ENCODE peak calls at places on chromosomes 16 and 17, in seven cellular contexts. U is kidney epithelial cell, M is HFFc6, A is cardiac fibroblast, W is spleen, Z is endothelial cell, S is Calu3. Q is an unnamed sample.
A peak's percentile ranks its signal among the peaks of the same experiment; 100 is the strongest.

GRCh38 chr17:48465884-48466283 is 35.9 kb upstream of the SKAP1 start:
- DNase-seq in U (no peak), M (no peak), A (no peak), W (no peak), Z (no peak), S (no peak), Q (no peak)

GRCh38 chr16:46658925-46659324 is 30.1 kb downstream of the VPS35 start:
- DNase-seq in U (no peak), M (no peak), A (no peak), W (peak; percentile 83), Z (no peak), S (no peak), Q (no peak)

GRCh38 chr17:79388556-79389295 is 222.1 kb downstream of the RBFOX3 start:
- DNase-seq in U (no peak), M (peak; percentile 39), A (peak; percentile 54), W (peak; percentile 82), Z (peak; percentile 82), S (peak; percentile 74), Q (no peak)

GRCh38 chr17:2090804-2091534 is 36.1 kb downstream of the HIC1 start:
- DNase-seq in U (peak; percentile 69), M (peak; percentile 94), A (peak; percentile 94), W (peak; percentile 54), Z (peak; percentile 65), S (no peak), Q (no peak)

GRCh38 chr16:57372372-57373116 is at the start of gene CX3CL1:
- DNase-seq in U (peak; percentile 54), M (peak; percentile 21), A (peak; percentile 64), W (no peak), Z (peak; percentile 56), S (peak; percentile 74), Q (no peak)

GRCh38 chr17:63430223-63430622 is 15.9 kb downstream of the CYB561 start:
- DNase-seq in U (no peak), M (no peak), A (no peak), W (peak; percentile 41), Z (no peak), S (no peak), Q (no peak)

GRCh38 chr17:37648555-37648954 is 5.3 kb upstream of the DDX52 start:
- DNase-seq in U (peak; percentile 76), M (peak; percentile 71), A (peak; percentile 70), W (no peak), Z (no peak), S (no peak), Q (no peak)

GRCh38 chr17:82943751-82944150 is 103.9 kb upstream of the ZNF750 start:
- DNase-seq in U (no peak), M (no peak), A (no peak), W (peak; percentile 45), Z (no peak), S (no peak), Q (no peak)

GRCh38 chr17:50642722-50643656 is 8.3 kb downstream of the ABCC3 start:
- DNase-seq in U (peak; percentile 39), M (no peak), A (no peak), W (no peak), Z (no peak), S (no peak), Q (peak; percentile 75)

GRCh38 chr16:57284206-57284951 is at the start of gene PLLP:
- DNase-seq in U (no peak), M (peak; percentile 2), A (no peak), W (no peak), Z (peak; percentile 38), S (peak; percentile 87), Q (no peak)

GRCh38 chr17:17815062-17815406 is 21.8 kb downstream of the SREBF1 start:
- DNase-seq in U (no peak), M (no peak), A (no peak), W (no peak), Z (no peak), S (no peak), Q (no peak)

GRCh38 chr17:66960623-66961022 is 3.9 kb upstream of the CACNG4 start:
- DNase-seq in U (no peak), M (no peak), A (no peak), W (no peak), Z (no peak), S (no peak), Q (no peak)

GRCh38 chr16:86772231-86772510 is 193.8 kb downstream of the FOXL1 start:
- DNase-seq in U (no peak), M (peak; percentile 82), A (no peak), W (no peak), Z (no peak), S (no peak), Q (no peak)

GRCh38 chr17:28871056-28871579 is 16.3 kb downstream of the ERAL1 start:
- DNase-seq in U (no peak), M (no peak), A (no peak), W (peak; percentile 84), Z (no peak), S (no peak), Q (no peak)

GRCh38 chr16:71648921-71649320 is 22.9 kb downstream of the MARVELD3 start:
- DNase-seq in U (no peak), M (no peak), A (peak; percentile 11), W (no peak), Z (peak; percentile 23), S (peak; percentile 18), Q (no peak)

GRCh38 chr17:37098910-37099664 is 150.3 kb downstream of the AATF start:
- DNase-seq in U (peak; percentile 5), M (peak; percentile 68), A (no peak), W (no peak), Z (no peak), S (no peak), Q (no peak)

GRCh38 chr16:57159447-57159846 is 26.4 kb downstream of the PSME3IP1 start:
- DNase-seq in U (no peak), M (no peak), A (no peak), W (no peak), Z (no peak), S (no peak), Q (no peak)

GRCh38 chr17:32659419-32659842 is 172.6 kb downstream of the CDK5R1 start:
- DNase-seq in U (peak; percentile 29), M (peak; percentile 68), A (peak; percentile 73), W (peak; percentile 73), Z (peak; percentile 75), S (peak; percentile 70), Q (no peak)

GRCh38 chr16:35631261-35631945 is 2172.0 kb downstream of the TP53TG3F start:
- DNase-seq in U (no peak), M (no peak), A (no peak), W (no peak), Z (no peak), S (no peak), Q (no peak)

GRCh38 chr16:80656731-80657150 is 115.9 kb downstream of the DYNLRB2 start:
- DNase-seq in U (no peak), M (no peak), A (no peak), W (no peak), Z (no peak), S (no peak), Q (no peak)

GRCh38 chr17:36127882-36128369 is 24.3 kb downstream of the CCL4 start:
- DNase-seq in U (no peak), M (no peak), A (no peak), W (no peak), Z (no peak), S (no peak), Q (no peak)

GRCh38 chr17:15436399-15437369 is 30.7 kb downstream of the CDRT4 start:
- DNase-seq in U (no peak), M (no peak), A (peak; percentile 82), W (no peak), Z (peak; percentile 71), S (peak; percentile 7), Q (no peak)
- TF ChIP-seq CTCF in U (peak; percentile 35), M (peak; percentile 50), A (peak; percentile 36), W (peak; percentile 46), Z (peak; percentile 58), S (no peak), Q (no peak)

GRCh38 chr17:4854181-4854681 is 21.1 kb downstream of the MINK1 start:
- DNase-seq in U (no peak), M (peak; percentile 38), A (no peak), W (no peak), Z (no peak), S (no peak), Q (peak; percentile 93)
- TF ChIP-seq CTCF in U (no peak), M (no peak), A (no peak), W (no peak), Z (no peak), S (no peak), Q (no peak)

GRCh38 chr16:84467256-84467655 is 37.2 kb downstream of the MEAK7 start:
- DNase-seq in U (no peak), M (no peak), A (no peak), W (no peak), Z (no peak), S (no peak), Q (no peak)

GRCh38 chr16:84463221-84463620 is 41.2 kb downstream of the MEAK7 start:
- DNase-seq in U (no peak), M (no peak), A (no peak), W (peak; percentile 31), Z (no peak), S (no peak), Q (peak; percentile 18)

GRCh38 chr16:84466692-84467091 is 37.8 kb downstream of the MEAK7 start:
- DNase-seq in U (no peak), M (no peak), A (no peak), W (no peak), Z (no peak), S (no peak), Q (no peak)

GRCh38 chr16:84464116-84464515 is 40.3 kb downstream of the MEAK7 start:
- DNase-seq in U (no peak), M (no peak), A (no peak), W (peak; percentile 44), Z (no peak), S (no peak), Q (peak; percentile 16)

GRCh38 chr16:84465154-84465553 is 39.3 kb downstream of the MEAK7 start:
- DNase-seq in U (no peak), M (no peak), A (no peak), W (peak; percentile 10), Z (no peak), S (no peak), Q (peak; percentile 37)
- TF ChIP-seq CTCF in U (no peak), M (no peak), A (no peak), W (no peak), Z (no peak), S (no peak), Q (no peak)

DNA sequence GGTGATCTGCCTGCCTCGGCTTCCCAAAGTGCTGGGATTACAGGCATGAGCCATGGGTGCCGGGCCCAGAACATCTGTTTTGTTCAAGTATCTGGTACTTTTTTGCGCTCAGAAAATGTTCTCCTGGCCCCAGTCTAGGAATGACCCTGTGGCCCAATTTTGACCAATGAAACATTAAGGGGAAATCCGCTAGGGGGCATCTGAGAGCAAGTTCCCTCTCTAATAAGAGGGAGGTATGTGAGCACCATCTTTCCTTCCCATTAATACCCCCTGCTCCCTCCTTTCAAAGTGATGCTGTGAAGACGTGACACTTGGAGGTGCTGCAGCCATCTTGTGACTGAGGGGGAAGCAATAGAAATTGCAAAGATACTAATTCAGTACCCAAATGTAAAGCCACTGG is 16.5 kb upstream of the CLEC3A start:
- DNase-seq in U (no peak), M (no peak), A (no peak), W (no peak), Z (peak; percentile 22), S (no peak), Q (no peak)
- TF ChIP-seq CTCF in U (no peak), M (peak; percentile 26), A (no peak), W (no peak), Z (peak; percentile 47), S (no peak), Q (no peak)

GRCh38 chr16:52557236-52557635 is 10.3 kb upstream of the TOX3 start:
- DNase-seq in U (peak; percentile 38), M (no peak), A (no peak), W (no peak), Z (no peak), S (no peak), Q (no peak)
- TF ChIP-seq CTCF in U (no peak), M (no peak), A (no peak), W (no peak), Z (no peak), S (no peak), Q (no peak)

Q was measured in RWPE2.